ENCODE peak calls at places on chromosomes 2 and 18, in five cellular contexts. L is HCT116, F is AG10803, D is Calu3, K is K562. O is an unnamed sample.

GRCh38 chr18:8952796-8953760 is 149.4 kb upstream of the NDUFV2 start:
- DNase-seq in L (no peak), F (peak; percentile 100), D (no peak), K (no peak), O (no peak)

GRCh38 chr2:54482725-54483124 is 26.6 kb downstream of the SPTBN1 start:
- DNase-seq in L (peak; percentile 64), F (peak; percentile 91), D (peak; percentile 39), K (no peak), O (peak; percentile 32)

GRCh38 chr2:169980643-169981042 is 153.4 kb downstream of the UBR3 start:
- DNase-seq in L (no peak), F (no peak), D (no peak), K (no peak), O (no peak)

GRCh38 chr18:5197032-5197434 is at the start of gene AKAIN1:
- DNase-seq in L (no peak), F (peak; percentile 27), D (no peak), K (peak; percentile 71), O (peak; percentile 65)

GRCh38 chr2:101844055-101844635 is 146.6 kb downstream of the MAP4K4 start:
- DNase-seq in L (no peak), F (peak; percentile 87), D (no peak), K (no peak), O (no peak)

GRCh38 chr2:30641765-30642341 is 165.4 kb downstream of the CAPN13 start:
- DNase-seq in L (no peak), F (no peak), D (no peak), K (no peak), O (no peak)

GRCh38 chr2:23375448-23375847 is 9.5 kb upstream of the KLHL29 start:
- DNase-seq in L (peak; percentile 76), F (no peak), D (peak; percentile 46), K (peak; percentile 53), O (no peak)

GRCh38 chr18:9824474-9824832 is 61.3 kb upstream of the TXNDC2 start:
- DNase-seq in L (no peak), F (peak; percentile 95), D (no peak), K (no peak), O (no peak)

GRCh38 chr2:234546770-234547169 is 49.9 kb upstream of the ARL4C start:
- DNase-seq in L (no peak), F (no peak), D (no peak), K (no peak), O (no peak)

GRCh38 chr2:119288576-119288975 is 64.9 kb downstream of the STEAP3 start:
- DNase-seq in L (no peak), F (no peak), D (no peak), K (no peak), O (no peak)

GRCh38 chr18:49055787-49056186 is 105.0 kb upstream of the SMAD7 start:
- DNase-seq in L (no peak), F (peak; percentile 91), D (no peak), K (peak; percentile 20), O (no peak)
- TF ChIP-seq CTCF in L (no peak), F (no peak), D (no peak), K (no peak), O (no peak)

DNA sequence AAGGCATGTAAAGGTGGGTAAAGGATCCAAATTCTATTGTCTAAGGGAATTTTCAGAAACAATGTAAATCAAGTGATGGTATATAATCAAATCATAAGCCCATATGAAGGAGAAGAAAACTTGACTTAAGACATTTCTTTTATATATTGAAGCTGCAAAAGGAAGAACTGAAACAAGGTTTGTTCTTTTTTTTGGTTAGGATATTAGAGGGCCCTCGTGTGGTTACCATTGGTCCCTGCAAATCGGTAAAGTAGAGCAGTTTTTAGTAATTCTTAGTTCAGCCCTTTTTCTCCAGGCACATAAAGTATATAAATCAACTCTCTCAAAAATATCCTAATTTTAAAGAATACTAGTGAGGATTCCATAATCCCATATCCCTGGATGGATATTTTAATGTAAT is 105.6 kb upstream of the STK17B start:
- DNase-seq in L (no peak), F (no peak), D (peak; percentile 13), K (peak; percentile 15), O (no peak)
- TF ChIP-seq CTCF in L (peak; percentile 74), F (peak; percentile 67), D (peak; percentile 45), K (peak; percentile 56), O (peak; percentile 67)

DNA sequence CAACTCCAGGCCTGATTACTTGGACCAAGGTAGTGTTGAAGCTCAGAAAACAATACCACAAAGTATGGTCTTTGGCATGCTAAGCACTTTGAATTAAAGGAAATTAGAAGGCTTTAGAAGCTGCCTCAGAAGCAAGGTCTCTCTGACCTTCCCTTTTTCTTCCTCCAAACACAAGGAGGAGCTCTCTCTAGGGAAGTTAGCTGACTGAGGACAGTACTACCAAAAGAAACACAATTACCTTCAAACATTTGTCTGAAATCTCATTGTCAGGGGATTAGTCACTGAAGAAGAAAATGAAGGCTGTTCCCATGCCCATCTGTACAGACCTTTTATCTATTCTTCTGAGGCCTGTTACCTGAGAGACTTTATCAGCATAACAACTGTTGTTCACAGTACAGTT is 279.3 kb downstream of the CDH20 start:
- DNase-seq in L (no peak), F (no peak), D (no peak), K (no peak), O (no peak)
- TF ChIP-seq CTCF in L (no peak), F (peak; percentile 24), D (no peak), K (peak; percentile 16), O (no peak)

GRCh38 chr2:230932556-230933511 is 7.8 kb upstream of the GPR55 start:
- DNase-seq in L (no peak), F (peak; percentile 60), D (no peak), K (no peak), O (no peak)
- TF ChIP-seq CTCF in L (no peak), F (no peak), D (no peak), K (no peak), O (no peak)

GRCh38 chr2:232887171-232887850 is 17.2 kb downstream of the SNORC start:
- DNase-seq in L (no peak), F (no peak), D (no peak), K (no peak), O (no peak)
- TF ChIP-seq CTCF in L (peak; percentile 23), F (peak; percentile 21), D (no peak), K (peak; percentile 31), O (no peak)

DNA sequence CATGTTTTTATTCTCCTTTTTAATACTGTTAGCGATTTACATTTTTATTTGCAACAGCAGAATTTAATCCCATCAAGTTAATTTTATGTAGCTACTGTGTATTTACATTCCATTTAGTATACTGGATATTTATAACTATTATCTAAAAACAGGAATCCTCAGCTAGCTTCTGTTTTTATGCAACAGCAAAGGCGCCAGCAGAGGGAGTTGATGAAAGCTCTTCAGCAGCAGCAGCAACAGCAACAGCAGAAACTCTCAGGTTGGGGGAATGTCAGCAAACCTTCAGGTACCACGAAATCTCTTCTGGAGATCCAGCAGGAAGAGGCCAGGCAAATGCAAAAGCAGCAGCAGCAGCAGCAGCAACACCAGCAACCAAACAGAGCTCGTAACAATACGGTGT is 26.2 kb upstream of the SNORC start:
- DNase-seq in L (no peak), F (no peak), D (no peak), K (no peak), O (no peak)
- TF ChIP-seq CTCF in L (peak; percentile 29), F (peak; percentile 11), D (no peak), K (no peak), O (peak; percentile 37)

GRCh38 chr18:76999077-76999476 is 133.5 kb downstream of the MBP start:
- DNase-seq in L (no peak), F (no peak), D (no peak), K (no peak), O (no peak)

GRCh38 chr18:77001979-77002378 is 130.6 kb downstream of the MBP start:
- DNase-seq in L (no peak), F (no peak), D (no peak), K (no peak), O (no peak)

GRCh38 chr18:77002496-77002895 is 130.1 kb downstream of the MBP start:
- DNase-seq in L (no peak), F (no peak), D (no peak), K (no peak), O (no peak)

GRCh38 chr18:77001041-77001440 is 131.5 kb downstream of the MBP start:
- DNase-seq in L (no peak), F (no peak), D (no peak), K (no peak), O (no peak)

DNA sequence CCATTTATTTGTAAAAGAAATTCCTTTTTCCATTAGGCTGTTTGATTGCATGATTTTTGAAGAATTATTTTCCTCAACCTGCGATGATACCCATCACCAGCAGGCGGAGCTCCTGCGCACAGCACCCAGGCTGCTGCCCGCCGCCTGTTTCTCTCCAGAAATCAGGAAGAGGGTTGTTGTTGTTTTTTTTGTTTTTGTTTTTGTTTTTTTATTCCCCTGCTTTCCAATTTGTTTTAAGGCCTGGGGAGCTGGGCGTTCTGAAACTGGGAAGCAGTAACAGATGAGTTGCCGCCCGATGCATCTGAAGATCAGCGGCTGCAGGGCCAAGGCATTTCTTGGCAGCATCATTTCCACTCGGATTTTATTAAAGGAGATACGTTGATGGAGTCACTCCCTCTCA is 132.1 kb downstream of the MBP start:
- DNase-seq in L (no peak), F (peak; percentile 24), D (peak; percentile 82), K (peak; percentile 61), O (peak; percentile 61)
- TF ChIP-seq CTCF in L (peak; percentile 98), F (peak; percentile 99), D (peak; percentile 100), K (peak; percentile 81), O (peak; percentile 99)

DNA sequence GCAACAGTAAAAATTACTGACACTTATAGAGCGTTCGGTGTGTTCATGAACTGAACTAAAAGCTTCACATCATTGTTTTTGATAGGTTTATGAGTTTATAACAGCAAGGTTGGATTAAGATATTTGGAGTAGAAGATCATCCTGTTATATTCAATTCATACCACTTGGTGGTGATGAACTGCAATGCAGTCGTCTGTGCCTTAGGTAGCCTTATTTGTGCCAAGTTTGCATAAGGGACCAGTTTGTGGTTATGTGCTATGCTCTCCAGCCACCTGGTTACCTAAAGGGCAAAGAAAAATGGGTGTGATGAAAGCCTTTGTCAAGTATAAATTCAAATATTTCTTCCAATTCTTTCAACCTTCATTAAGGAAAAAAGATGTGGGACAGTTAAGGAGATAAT is 150.9 kb upstream of the KCNH7 start:
- DNase-seq in L (no peak), F (no peak), D (peak; percentile 27), K (no peak), O (no peak)
- TF ChIP-seq CTCF in L (no peak), F (no peak), D (no peak), K (no peak), O (no peak)

DNA sequence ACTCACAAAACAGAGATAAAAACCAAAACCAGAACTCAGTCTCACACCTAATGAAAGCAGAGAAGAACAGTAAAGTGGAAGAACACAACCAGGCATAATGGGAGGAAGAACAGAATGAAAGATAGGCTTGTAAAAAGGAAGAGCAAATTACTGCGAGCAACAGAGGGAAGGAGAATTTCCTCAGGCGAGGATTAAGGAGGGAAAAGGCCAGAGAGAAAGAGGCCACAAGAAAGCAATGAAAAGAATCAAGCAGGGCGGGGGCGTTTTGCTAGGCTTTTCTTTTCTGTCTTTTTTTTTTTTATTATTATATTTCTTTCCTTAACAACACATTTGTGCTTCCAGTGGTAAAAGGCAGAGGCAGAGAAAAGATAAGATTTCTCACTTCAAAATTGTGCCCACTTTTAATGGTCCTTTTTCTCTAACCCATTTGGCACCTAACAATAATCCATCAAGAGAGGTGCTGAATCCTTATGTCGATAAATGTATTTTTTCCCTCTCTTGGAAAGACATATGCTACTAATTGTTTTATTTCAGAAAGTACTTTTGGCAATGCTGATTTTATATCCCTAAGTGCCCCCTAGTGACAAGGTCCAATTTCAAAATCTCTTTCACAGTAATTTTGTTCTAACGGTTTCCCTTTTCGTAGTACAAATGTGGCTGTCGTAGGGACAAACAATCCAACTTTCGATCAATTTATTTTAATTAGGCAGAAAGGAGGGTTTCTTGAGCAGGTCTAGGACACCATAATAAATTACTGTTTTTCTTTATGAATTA is 138.7 kb upstream of the AQP4 start:
- DNase-seq in L (peak; percentile 2), F (peak; percentile 14), D (no peak), K (no peak), O (no peak)
- TF ChIP-seq CTCF in L (peak; percentile 38), F (peak; percentile 47), D (no peak), K (no peak), O (peak; percentile 59)

O was measured in neural crest cell.